ENCODE peak calls at places on chromosome 18, in nine cellular contexts. C is IMR-90, U is breast epithelium, F is prostate gland, R is endothelial cell of umbilical vein, A is esophagus muscularis mucosa, I is heart left ventricle, J is K562, M is body of pancreas. S is an unnamed sample.

GRCh38 chr18:60649816-60650215 is 277.2 kb upstream of the MC4R start:
- DNase-seq in M (no peak), R (no peak), J (no peak), I (no peak), C (no peak), A (no peak), F (no peak), U (no peak), S (no peak)

GRCh38 chr18:48621815-48622555 is 83.2 kb downstream of the CTIF start:
- DNase-seq in M (no peak), F (no peak), I (no peak), J (no peak), U (no peak), A (no peak), C (peak; percentile 29), R (no peak), S (no peak)

GRCh38 chr18:57210711-57211411 is 64.0 kb downstream of the BOD1L2 start:
- DNase-seq in R (no peak), M (no peak), U (no peak), I (no peak), F (no peak), A (peak; percentile 78), J (no peak), C (no peak), S (no peak)

GRCh38 chr18:22428672-22429071 is 11.0 kb upstream of the CTAGE1 start:
- DNase-seq in U (no peak), A (peak; percentile 79), I (no peak), J (no peak), R (no peak), M (no peak), C (peak; percentile 82), F (no peak), S (no peak)

GRCh38 chr18:24068945-24069693 is 54.6 kb downstream of the TTC39C start:
- DNase-seq in J (no peak), C (no peak), M (no peak), U (no peak), F (no peak), A (no peak), R (no peak), I (no peak), S (no peak)

GRCh38 chr18:55587341-55588000 is 521 bp downstream of the TCF4 start:
- DNase-seq in A (no peak), R (peak; percentile 63), I (peak; percentile 37), M (no peak), C (peak; percentile 51), J (peak; percentile 25), F (no peak), U (no peak), S (no peak)

GRCh38 chr18:26290388-26290787 is 64.1 kb downstream of the TAF4B start:
- DNase-seq in J (no peak), R (no peak), C (no peak), M (no peak), I (no peak), F (no peak), U (no peak), A (no peak), S (no peak)

GRCh38 chr18:3468833-3469232 is 18.9 kb downstream of the TGIF1 start:
- DNase-seq in J (peak; percentile 62), F (no peak), R (no peak), I (no peak), U (no peak), A (peak; percentile 42), M (no peak), C (no peak), S (no peak)

GRCh38 chr18:9719421-9719981 is 11.4 kb downstream of the RAB31 start:
- DNase-seq in J (no peak), M (no peak), R (peak; percentile 85), U (peak; percentile 77), C (peak; percentile 85), F (peak; percentile 41), I (no peak), A (no peak), S (peak; percentile 78)

GRCh38 chr18:47990981-47991380 is 60.5 kb upstream of the SMAD2 start:
- DNase-seq in C (no peak), J (no peak), F (no peak), M (no peak), R (no peak), A (no peak), U (no peak), I (no peak), S (no peak)

GRCh38 chr18:60066576-60066975 is 166.8 kb downstream of the PMAIP1 start:
- DNase-seq in A (no peak), I (no peak), F (no peak), C (no peak), M (no peak), U (no peak), J (no peak), R (no peak), S (no peak)

GRCh38 chr18:42373584-42373983 is 418.6 kb downstream of the PIK3C3 start:
- DNase-seq in R (no peak), U (no peak), I (no peak), J (no peak), A (no peak), M (no peak), F (no peak), C (no peak), S (no peak)

GRCh38 chr18:46591821-46592391 is 65.1 kb downstream of the LOXHD1 start:
- DNase-seq in U (no peak), F (no peak), C (no peak), R (no peak), A (peak; percentile 89), M (no peak), J (peak; percentile 17), I (no peak), S (no peak)

GRCh38 chr18:68676913-68677312 is 38.0 kb downstream of the TMX3 start:
- DNase-seq in R (no peak), I (no peak), M (no peak), A (no peak), C (peak; percentile 25), F (no peak), J (no peak), U (no peak), S (no peak)

GRCh38 chr18:59874166-59874565 is 25.6 kb upstream of the PMAIP1 start:
- DNase-seq in I (no peak), R (peak; percentile 73), M (no peak), A (no peak), J (peak; percentile 24), U (no peak), C (peak; percentile 96), F (no peak), S (no peak)

GRCh38 chr18:57445488-57446319 is 10.5 kb downstream of the ONECUT2 start:
- DNase-seq in R (no peak), F (no peak), U (no peak), C (no peak), A (peak; percentile 50), M (no peak), I (no peak), J (no peak), S (no peak)

GRCh38 chr18:3810271-3810670 is 360.3 kb downstream of the TGIF1 start:
- DNase-seq in F (no peak), C (no peak), R (no peak), U (no peak), J (no peak), I (no peak), A (no peak), M (no peak), S (no peak)

GRCh38 chr18:73168171-73168570 is 300.4 kb upstream of the NETO1 start:
- DNase-seq in U (no peak), R (no peak), A (no peak), I (no peak), C (no peak), M (no peak), F (no peak), J (no peak), S (no peak)

GRCh38 chr18:59537581-59537980 is 159.6 kb downstream of the CCBE1 start:
- DNase-seq in M (no peak), J (no peak), R (no peak), I (no peak), F (no peak), C (no peak), U (no peak), A (no peak), S (no peak)

GRCh38 chr18:63306249-63306648 is 13.3 kb downstream of the BCL2 start:
- DNase-seq in A (no peak), J (no peak), I (no peak), C (no peak), M (no peak), U (no peak), F (no peak), R (no peak), S (no peak)

DNA sequence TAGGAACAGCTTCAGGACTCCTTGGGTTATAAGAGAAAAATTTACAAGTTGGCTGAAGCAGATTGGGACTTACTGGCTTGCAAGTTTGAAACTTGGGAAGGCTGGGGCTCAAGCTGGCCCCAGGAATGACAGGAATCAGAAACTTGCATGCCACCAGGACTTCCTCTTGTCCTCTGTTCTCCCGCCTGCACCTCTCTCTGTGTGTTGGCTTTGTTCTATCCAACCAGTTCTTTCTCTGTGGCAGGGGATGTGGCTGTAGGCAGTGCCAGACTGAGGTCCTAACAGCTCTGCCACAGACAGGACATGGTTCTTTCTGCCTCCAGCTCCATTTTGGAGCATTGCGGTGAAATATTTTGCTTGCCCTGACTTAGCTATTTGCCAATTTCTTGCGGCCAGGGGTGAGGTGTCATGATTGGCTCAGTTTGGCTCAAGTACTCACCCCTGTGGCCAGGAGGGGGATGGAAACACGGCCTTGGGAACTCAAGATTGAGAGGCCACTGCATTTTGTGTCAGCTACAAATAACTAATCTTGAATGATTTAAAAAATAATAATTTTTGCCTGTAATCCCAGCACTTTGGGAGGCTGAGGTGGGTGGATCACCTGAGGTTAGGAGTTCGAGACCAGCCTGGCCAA is 48.9 kb downstream of the MEP1B start:
- DNase-seq in A (no peak), J (peak; percentile 3), R (no peak), F (no peak), U (peak; percentile 21), M (no peak), C (no peak), I (no peak), S (no peak)
- H3K27me3 ChIP-seq in A (no peaks in the 10 kb centered on the region), J (no peaks in the 10 kb centered on the region), R (no peaks in the 10 kb centered on the region), F (no peaks in the 10 kb centered on the region), U (no peaks in the 10 kb centered on the region), M (no peaks in the 10 kb centered on the region), C (no peaks in the 10 kb centered on the region), I (no peaks in the 10 kb centered on the region), S (no peaks in the 10 kb centered on the region)

GRCh38 chr18:74288730-74289129 is 3.0 kb downstream of the CYB5A start:
- DNase-seq in U (no peak), A (peak; percentile 87), F (no peak), C (no peak), J (no peak), R (no peak), M (no peak), I (no peak), S (peak; percentile 74)
- TF ChIP-seq POLR2A in U (no peak), A (no peak), F (no peak), C (no peak), J (no peak), R (no peak), M (no peak), I (no peak), S (no peak)

GRCh38 chr18:35306588-35307250 is 16.7 kb upstream of the ZSCAN30 start:
- DNase-seq in A (no peak), R (no peak), M (no peak), J (no peak), I (no peak), F (no peak), C (no peak), U (no peak), S (no peak)

GRCh38 chr18:35311506-35311905 is 21.5 kb upstream of the ZSCAN30 start:
- DNase-seq in J (no peak), I (no peak), F (no peak), A (no peak), R (peak; percentile 26), C (peak; percentile 65), U (no peak), M (no peak), S (no peak)
- H3K9me3 ChIP-seq in J (peaks cover 17% of the 10 kb centered on the region), I (peaks cover 93% of the 10 kb centered on the region), F (no peaks in the 10 kb centered on the region), A (peaks cover 9% of the 10 kb centered on the region), R (peaks cover 19% of the 10 kb centered on the region), C (peaks cover 41% of the 10 kb centered on the region), U (peaks cover 38% of the 10 kb centered on the region), M (no peaks in the 10 kb centered on the region), S (peaks cover 30% of the 10 kb centered on the region)

GRCh38 chr18:36302676-36303075 is 5.2 kb downstream of the FHOD3 start:
- DNase-seq in I (no peak), C (peak; percentile 42), A (no peak), F (no peak), R (no peak), U (no peak), J (no peak), M (no peak), S (no peak)
- H3K27me3 ChIP-seq in I (no peaks in the 10 kb centered on the region), C (no peaks in the 10 kb centered on the region), A (peaks cover 9% of the 10 kb centered on the region), F (no peaks in the 10 kb centered on the region), R (peaks cover 23% of the 10 kb centered on the region), U (no peaks in the 10 kb centered on the region), J (peaks cover 15% of the 10 kb centered on the region), M (no peaks in the 10 kb centered on the region), S (no peaks in the 10 kb centered on the region)

S was measured in sigmoid colon.